ENCODE peak calls at places on chromosomes 7 and 10, in nine cellular contexts. S is Calu3, I is WERI-Rb-1, A is choroid plexus epithelial cell, K is AG04449, D is H9, L is neural progenitor cell, T is fibroblast of lung, C is cardiac muscle cell. R is an unnamed sample.

GRCh38 chr10:35194906-35195305 is 68.3 kb downstream of the CREM start:
- DNase-seq in S (no peak), I (no peak), A (peak), K (no peak), D (no peak), L (no peak), T (peak), C (peak), R (peak)

GRCh38 chr10:127196227-127196954 is at the start of gene INSYN2A:
- DNase-seq in S (peak), I (peak), A (peak), K (no peak), D (peak), L (peak), T (peak), C (peak), R (peak)

GRCh38 chr7:131745645-131746248 is 189.3 kb upstream of the PODXL start:
- DNase-seq in S (peak), I (no peak), A (peak), K (no peak), D (peak), L (peak), T (peak), C (peak), R (peak)

GRCh38 chr10:101250136-101250535 is 20.9 kb upstream of the LBX1 start:
- DNase-seq in S (no peak), I (no peak), A (no peak), K (no peak), D (no peak), L (no peak), T (no peak), C (no peak), R (no peak)

GRCh38 chr10:43220971-43221418 is 45.9 kb downstream of the RASGEF1A start:
- DNase-seq in S (no peak), I (peak), A (no peak), K (no peak), D (no peak), L (no peak), T (no peak), C (no peak), R (no peak)

GRCh38 chr7:137741443-137741842 is 105.3 kb downstream of the DGKI start:
- DNase-seq in S (no peak), I (no peak), A (no peak), K (no peak), D (no peak), L (no peak), T (no peak), C (no peak), R (no peak)

GRCh38 chr7:94449151-94449725 is 54.5 kb downstream of the COL1A2 start:
- DNase-seq in S (no peak), I (no peak), A (peak), K (no peak), D (no peak), L (peak), T (peak), C (peak), R (peak)

GRCh38 chr10:17673517-17674051 is 29.6 kb downstream of the STAM start:
- DNase-seq in S (no peak), I (no peak), A (peak), K (peak), D (peak), L (peak), T (peak), C (peak), R (peak)

GRCh38 chr10:15262036-15262713 is 93.7 kb upstream of the NMT2 start:
- DNase-seq in S (peak), I (no peak), A (peak), K (no peak), D (no peak), L (no peak), T (peak), C (peak), R (peak)

GRCh38 chr7:24108906-24109376 is 175.0 kb upstream of the NPY start:
- DNase-seq in S (no peak), I (no peak), A (no peak), K (no peak), D (no peak), L (no peak), T (no peak), C (no peak), R (no peak)

GRCh38 chr7:139620676-139621344 is 97.3 kb downstream of the CLEC2L start:
- DNase-seq in S (peak), I (peak), A (peak), K (no peak), D (peak), L (peak), T (peak), C (peak), R (no peak)

GRCh38 chr10:108275895-108276685 is 1111.6 kb upstream of the SORCS1 start:
- DNase-seq in S (no peak), I (no peak), A (no peak), K (no peak), D (no peak), L (no peak), T (no peak), C (no peak), R (no peak)

GRCh38 chr7:142438923-142439515 is 181.2 kb upstream of the PRSS58 start:
- DNase-seq in S (no peak), I (no peak), A (no peak), K (no peak), D (no peak), L (no peak), T (no peak), C (peak), R (no peak)

GRCh38 chr7:102140952-102141370 is 145.7 kb upstream of the SH2B2 start:
- DNase-seq in S (no peak), I (no peak), A (no peak), K (no peak), D (no peak), L (no peak), T (no peak), C (no peak), R (no peak)

GRCh38 chr10:14184841-14185500 is 145.8 kb downstream of the FRMD4A start:
- DNase-seq in S (no peak), I (no peak), A (peak), K (no peak), D (no peak), L (peak), T (peak), C (peak), R (no peak)

GRCh38 chr7:17009007-17009719 is 127.4 kb upstream of the AGR3 start:
- DNase-seq in S (no peak), I (no peak), A (peak), K (no peak), D (no peak), L (no peak), T (peak), C (peak), R (peak)
- TF ChIP-seq CTCF in S (peak), I (no peak), A (peak), K (no peak), D (peak), L (peak), T (peak), C (peak), R (peak)

DNA sequence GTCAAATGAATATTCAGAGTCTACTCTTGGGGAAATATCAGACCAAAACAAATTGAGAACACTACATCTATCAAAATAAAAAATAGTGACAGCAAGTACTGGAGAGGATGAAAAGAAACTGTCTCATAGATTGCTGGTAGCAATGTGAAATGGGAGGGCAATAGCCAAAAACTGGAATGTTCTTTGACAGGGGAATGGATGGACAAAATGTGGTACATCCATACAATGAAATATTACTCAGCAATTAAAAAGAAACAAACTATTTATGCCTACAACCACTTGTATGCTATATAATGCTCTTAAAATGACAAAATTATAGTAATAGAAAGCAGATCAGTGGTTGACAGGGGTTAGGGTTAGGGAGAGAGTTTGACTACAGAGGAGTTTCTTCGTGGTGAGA is 46.0 kb downstream of the CYP51A1 start:
- DNase-seq in S (no peak), I (no peak), A (no peak), K (no peak), D (no peak), L (no peak), T (no peak), C (no peak), R (no peak)
- TF ChIP-seq CTCF in S (no peak), I (no peak), A (no peak), K (no peak), D (no peak), L (no peak), T (no peak), C (no peak), R (no peak)

DNA sequence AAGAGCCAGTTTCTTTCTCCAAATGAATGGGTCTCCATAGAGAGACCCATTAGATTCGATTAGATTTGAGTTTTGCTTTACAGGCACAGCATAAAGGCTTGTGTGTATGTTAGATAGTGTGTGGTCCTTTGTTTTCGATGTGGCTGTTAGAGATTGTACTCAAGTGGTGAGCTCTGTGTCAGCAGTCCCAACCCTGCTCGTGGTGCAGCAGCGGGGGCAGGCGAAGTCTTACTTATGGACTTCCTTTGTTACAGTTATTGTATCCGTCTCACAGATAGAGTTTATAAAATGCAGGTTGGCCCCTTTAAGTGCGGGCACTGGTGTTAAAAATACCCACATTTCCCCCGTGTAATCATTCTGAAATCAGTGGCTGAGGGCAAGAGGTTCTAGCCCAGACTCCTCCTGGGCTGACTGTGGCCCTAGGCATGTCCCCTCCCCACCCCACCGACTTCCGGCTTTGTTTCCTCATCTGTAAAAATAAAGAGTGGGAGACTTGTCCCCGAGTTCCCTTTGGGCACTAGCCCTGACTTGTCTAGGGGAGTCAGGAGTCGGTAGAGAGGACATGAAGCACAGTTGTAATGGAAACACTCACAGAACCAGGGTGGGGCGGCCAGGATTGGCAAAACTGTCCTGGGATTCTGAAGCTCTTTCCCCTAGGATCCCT is 28.6 kb downstream of the MTURN start:
- DNase-seq in S (no peak), I (no peak), A (peak), K (no peak), D (no peak), L (no peak), T (no peak), C (no peak), R (no peak)
- TF ChIP-seq CTCF in S (no peak), I (no peak), A (no peak), K (no peak), D (no peak), L (no peak), T (no peak), C (no peak), R (no peak)

GRCh38 chr7:31067491-31067890 is 15.4 kb downstream of the ADCYAP1R1 start:
- DNase-seq in S (no peak), I (no peak), A (no peak), K (no peak), D (no peak), L (no peak), T (no peak), C (no peak), R (no peak)

GRCh38 chr7:31066516-31067130 is 14.5 kb downstream of the ADCYAP1R1 start:
- DNase-seq in S (no peak), I (no peak), A (no peak), K (no peak), D (no peak), L (no peak), T (no peak), C (no peak), R (no peak)

GRCh38 chr7:31065840-31066239 is 13.7 kb downstream of the ADCYAP1R1 start:
- DNase-seq in S (no peak), I (no peak), A (no peak), K (no peak), D (no peak), L (no peak), T (no peak), C (no peak), R (no peak)

GRCh38 chr7:31062746-31063435 is 10.8 kb downstream of the ADCYAP1R1 start:
- DNase-seq in S (no peak), I (no peak), A (no peak), K (no peak), D (no peak), L (no peak), T (no peak), C (no peak), R (no peak)

DNA sequence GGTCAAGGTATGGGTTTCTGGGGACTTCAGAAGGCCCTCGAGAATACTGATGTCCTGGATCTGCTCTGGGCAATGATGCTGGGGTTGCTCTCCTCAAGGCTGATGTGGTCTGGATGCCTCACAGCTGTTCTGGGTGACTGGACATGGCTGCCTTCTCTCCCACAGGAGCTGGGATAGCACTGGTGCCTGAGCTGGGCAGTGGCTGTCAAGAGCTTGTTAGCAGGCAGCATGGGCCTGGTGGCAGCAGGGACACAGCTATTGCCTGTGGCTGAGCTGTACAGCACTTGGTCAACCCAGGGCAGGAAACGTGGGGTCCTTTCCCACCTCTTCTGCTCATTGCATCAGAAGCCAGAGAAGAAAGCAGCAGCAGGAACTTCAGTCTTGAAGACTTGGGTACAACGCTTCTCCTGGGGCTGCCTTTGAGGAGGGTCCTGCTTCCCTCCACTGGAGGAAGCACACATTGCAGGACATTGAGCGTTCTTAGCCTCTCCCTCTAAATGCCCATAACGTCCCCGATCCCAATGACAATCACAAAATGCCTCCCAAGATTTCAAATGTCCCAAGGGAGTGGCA is 13.0 kb downstream of the ADCYAP1R1 start:
- DNase-seq in S (no peak), I (no peak), A (no peak), K (no peak), D (no peak), L (peak), T (no peak), C (no peak), R (no peak)
- TF ChIP-seq CTCF in S (no peak), I (peak), A (no peak), K (no peak), D (peak), L (peak), T (no peak), C (no peak), R (no peak)

R was measured in AG10803.